ENCODE peak calls at places on chromosomes 6 and 20, in four cellular contexts. T is CD4-positive, alpha-beta T cell; K is tibial artery; L is K562. Z is an unnamed sample.

GRCh38 chr6:32439708-32440214 is at the start of gene HLA-DRA:
- DNase-seq in L (peak; percentile 70), T (no peak), K (no peak), Z (no peak)

GRCh38 chr6:17385660-17386059 is 7.7 kb upstream of the CAP2 start:
- DNase-seq in T (no peak), K (no peak), L (no peak), Z (no peak)

GRCh38 chr6:160078883-160079685 is 42.5 kb upstream of the SLC22A1 start:
- DNase-seq in K (no peak), T (no peak), L (no peak), Z (no peak)

GRCh38 chr6:168700880-168701279 is 259.9 kb downstream of the SMOC2 start:
- DNase-seq in K (no peak), L (no peak), T (no peak), Z (no peak)

GRCh38 chr6:153564803-153565202 is 433.7 kb upstream of the RGS17 start:
- DNase-seq in K (no peak), L (no peak), T (no peak), Z (no peak)

GRCh38 chr6:46011241-46012085 is 4.2 kb downstream of the CLIC5 start:
- DNase-seq in K (no peak), L (no peak), T (peak; percentile 39), Z (no peak)

GRCh38 chr6:2187826-2188225 is 57.6 kb downstream of the GMDS start:
- DNase-seq in T (no peak), K (no peak), L (no peak), Z (no peak)

GRCh38 chr20:19823971-19824370 is 65.9 kb downstream of the RIN2 start:
- DNase-seq in L (no peak), K (no peak), T (no peak), Z (no peak)

GRCh38 chr6:150922137-150922536 is 56.6 kb downstream of the MTHFD1L start:
- DNase-seq in T (no peak), K (no peak), L (no peak), Z (no peak)

GRCh38 chr6:107185570-107185969 is 70.3 kb upstream of the BEND3 start:
- DNase-seq in K (no peak), T (no peak), L (no peak), Z (no peak)

GRCh38 chr6:135936606-135937005 is 85.1 kb downstream of the PDE7B start:
- DNase-seq in L (no peak), T (no peak), K (no peak), Z (no peak)

GRCh38 chr6:1912731-1913130 is 303.0 kb downstream of the FOXC1 start:
- DNase-seq in L (no peak), T (no peak), K (no peak), Z (no peak)

GRCh38 chr6:47447726-47448125 is 29.9 kb upstream of the CD2AP start:
- DNase-seq in K (no peak), L (no peak), T (no peak), Z (no peak)

GRCh38 chr20:58094160-58094559 is 134.3 kb downstream of the ANKRD60 start:
- DNase-seq in L (no peak), T (no peak), K (no peak), Z (no peak)

GRCh38 chr6:89242574-89243330 is 25.6 kb upstream of the GABRR1 start:
- DNase-seq in K (no peak), T (no peak), L (no peak), Z (no peak)

GRCh38 chr20:62743777-62744317 is 35.2 kb downstream of the NTSR1 start:
- DNase-seq in T (no peak), K (peak; percentile 33), L (no peak), Z (no peak)

GRCh38 chr6:108417027-108417426 is 122.2 kb downstream of the AFG1L start:
- DNase-seq in L (no peak), K (no peak), T (no peak), Z (no peak)

GRCh38 chr6:161271343-161272019 is 2.4 kb downstream of the AGPAT4 start:
- DNase-seq in T (no peak), K (no peak), L (no peak), Z (no peak)

GRCh38 chr6:165956874-165957273 is 210.8 kb downstream of the TBXT start:
- DNase-seq in T (no peak), L (no peak), K (no peak), Z (no peak)

GRCh38 chr20:61449057-61449456 is 197.0 kb downstream of the CDH4 start:
- DNase-seq in K (no peak), L (no peak), T (no peak), Z (no peak)

GRCh38 chr20:4916991-4917881 is 84.1 kb downstream of the SLC23A2 start:
- DNase-seq in L (no peak), T (no peak), K (no peak), Z (no peak)

GRCh38 chr20:22795897-22796296 is 211.5 kb upstream of the FOXA2 start:
- DNase-seq in L (no peak), T (no peak), K (peak; percentile 80), Z (no peak)

GRCh38 chr20:51837876-51838420 is 35.6 kb upstream of the SALL4 start:
- DNase-seq in K (no peak), L (no peak), T (no peak), Z (no peak)

GRCh38 chr6:356828-357251 is 34.7 kb upstream of the IRF4 start:
- DNase-seq in T (no peak), K (no peak), L (no peak), Z (no peak)

GRCh38 chr6:167109661-167110060 is 13.2 kb upstream of the CCR6 start:
- DNase-seq in L (no peak), T (no peak), K (no peak), Z (no peak)
- TF ChIP-seq CTCF in L (no peak), T (no peak), K (no peak), Z (no peak)

DNA sequence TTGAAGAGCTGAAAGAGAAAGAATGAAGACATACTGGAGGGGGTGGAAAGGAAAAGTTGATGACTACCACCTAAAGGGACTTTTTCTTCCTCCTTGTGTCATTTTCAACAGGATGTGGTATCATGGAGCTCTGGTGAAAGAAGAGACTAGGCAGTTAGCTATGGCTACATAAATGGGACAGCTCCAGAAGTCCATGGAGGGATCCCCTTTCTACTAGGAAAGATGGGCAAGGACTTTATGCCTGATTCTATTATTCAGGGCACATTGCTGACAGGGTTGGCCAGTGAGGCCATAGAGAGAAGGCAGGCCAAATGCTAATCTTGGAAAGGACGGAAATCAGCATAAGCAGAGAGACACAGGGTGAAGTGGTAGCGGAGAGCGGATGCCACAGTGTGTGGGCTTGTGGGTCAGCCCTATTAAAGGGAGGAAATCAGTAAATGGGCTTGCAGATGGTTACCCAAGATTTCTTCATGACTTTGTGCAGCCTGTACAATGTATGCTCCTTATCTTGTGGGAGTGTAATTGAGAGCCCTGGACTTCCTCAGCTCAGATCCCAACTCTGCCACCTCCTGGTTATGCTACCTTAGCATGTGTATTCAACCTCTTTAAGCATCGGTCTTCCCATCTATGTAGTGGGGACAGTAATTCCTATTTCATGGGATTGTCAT is 77.4 kb upstream of the TMEM170B start:
- DNase-seq in T (no peak), L (no peak), K (no peak), Z (no peak)
- TF ChIP-seq CTCF in T (no peak), L (peak; percentile 14), K (no peak), Z (no peak)

DNA sequence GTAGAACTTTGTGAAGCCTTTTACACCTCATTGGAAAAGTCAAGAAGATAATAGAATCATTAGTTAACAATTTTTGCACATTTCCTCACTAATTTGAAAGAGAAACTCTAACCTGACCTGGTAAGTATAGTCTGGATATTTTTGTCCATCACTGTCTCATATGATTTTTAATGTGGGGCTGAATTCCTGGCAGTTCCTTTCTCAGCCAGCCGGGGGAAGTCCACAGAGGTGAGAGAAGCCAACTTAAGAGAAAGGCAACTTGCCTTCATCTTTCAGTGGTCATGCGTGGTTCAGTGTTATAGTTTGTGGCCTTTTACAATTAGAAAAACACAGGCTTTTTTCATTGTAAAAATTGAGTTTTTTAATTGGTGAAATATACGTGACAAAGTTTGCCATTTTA is 80.6 kb downstream of the CDYL start:
- DNase-seq in L (no peak), K (no peak), T (no peak), Z (no peak)
- TF ChIP-seq CTCF in L (peak; percentile 30), K (no peak), T (no peak), Z (no peak)

GRCh38 chr6:152423216-152424103 is 213.7 kb downstream of the SYNE1 start:
- DNase-seq in T (no peak), K (no peak), L (no peak), Z (no peak)
- TF ChIP-seq CTCF in T (no peak), K (no peak), L (no peak), Z (no peak)

Z was measured in omental fat pad.